ENCODE peak calls at places on chromosome 11, in four cellular contexts. K, N, T and R are unnamed samples.

GRCh38 chr11:93993747-93994146 is 27.4 kb upstream of the HEPHL1 start:
- DNase-seq in K (no peak), N (no peak), T (no peak), R (no peak)

GRCh38 chr11:44680982-44681597 is 45.7 kb upstream of the TSPAN18 start:
- DNase-seq in K (no peak), N (peak; percentile 18), T (no peak), R (peak; percentile 59)

GRCh38 chr11:22884268-22884667 is 24.0 kb upstream of the CCDC179 start:
- DNase-seq in K (peak; percentile 1), N (no peak), T (no peak), R (no peak)

GRCh38 chr11:67691149-67691548 is 16.7 kb upstream of the ALDH3B2 start:
- DNase-seq in K (no peak), N (peak; percentile 39), T (no peak), R (no peak)

GRCh38 chr11:126186708-126187481 is 24.6 kb downstream of the RPUSD4 start:
- DNase-seq in K (no peak), N (peak; percentile 17), T (no peak), R (no peak)

GRCh38 chr11:19187101-19187500 is 14.7 kb downstream of the CSRP3 start:
- DNase-seq in K (peak; percentile 58), N (no peak), T (no peak), R (no peak)

GRCh38 chr11:114066046-114066648 is 6.6 kb downstream of the ZBTB16 start:
- DNase-seq in K (no peak), N (no peak), T (no peak), R (no peak)

GRCh38 chr11:76318744-76319384 is 62.1 kb downstream of the THAP12 start:
- DNase-seq in K (peak; percentile 61), N (peak; percentile 82), T (peak; percentile 68), R (peak; percentile 88)

GRCh38 chr11:112113539-112114457 is 27.1 kb downstream of the SDHD start:
- DNase-seq in K (peak; percentile 69), N (peak; percentile 76), T (no peak), R (no peak)

GRCh38 chr11:10114593-10115404 is 179.2 kb downstream of the SBF2 start:
- DNase-seq in K (no peak), N (no peak), T (no peak), R (no peak)

GRCh38 chr11:128603752-128604472 is 16.6 kb upstream of the ETS1 start:
- DNase-seq in K (no peak), N (peak; percentile 77), T (no peak), R (no peak)
- H2BK120ac ChIP-seq in K (no peak overlapping the region), N (peak overlapping the region; percentile 47), T (no peak overlapping the region), R (no peak overlapping the region)

GRCh38 chr11:107721207-107721606 is 9.4 kb upstream of the SLN start:
- DNase-seq in K (no peak), N (no peak), T (no peak), R (no peak)
- H3K56ac ChIP-seq in K (no peak overlapping the region), N (no peak overlapping the region), T (no peak overlapping the region), R (no peak overlapping the region)

GRCh38 chr11:2172676-2173075 is 1.1 kb upstream of the TH start:
- DNase-seq in K (no peak), N (no peak), T (no peak), R (no peak)

GRCh38 chr11:2173761-2174160 is 2.1 kb upstream of the TH start:
- DNase-seq in K (no peak), N (no peak), T (no peak), R (no peak)

GRCh38 chr11:2169626-2170570 is 1.7 kb downstream of the TH start:
- DNase-seq in K (no peak), N (no peak), T (no peak), R (no peak)

GRCh38 chr11:2173150-2173693 is 1.6 kb upstream of the TH start:
- DNase-seq in K (no peak), N (peak; percentile 28), T (no peak), R (peak; percentile 62)

GRCh38 chr11:2171531-2171930 is at the start of gene TH:
- DNase-seq in K (no peak), N (no peak), T (no peak), R (no peak)
- H2BK120ac ChIP-seq in K (no peak within 1 kb of the TSS), N (no peak within 1 kb of the TSS), T (no peak within 1 kb of the TSS), R (no peak within 1 kb of the TSS)

DNA sequence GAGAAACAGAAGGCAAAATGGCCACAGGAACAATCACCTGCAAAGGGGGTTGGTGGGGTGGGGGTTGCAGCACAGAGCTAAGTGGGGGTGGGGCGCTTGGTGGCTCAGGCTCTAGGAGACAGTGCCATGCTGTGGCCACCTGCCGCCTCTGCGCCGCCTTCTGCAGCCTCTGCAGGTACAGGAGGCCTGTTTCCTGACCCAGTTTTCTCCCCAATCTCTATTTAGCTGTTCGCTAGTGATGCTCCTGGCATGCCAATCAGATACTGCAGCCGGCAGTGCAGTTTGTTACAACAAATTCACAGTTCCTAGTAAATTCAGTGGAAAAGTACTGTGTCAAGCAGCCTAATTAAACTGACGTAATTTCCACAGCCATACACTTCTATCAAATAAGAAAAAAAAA is 106.4 kb downstream of the SERGEF start:
- DNase-seq in K (no peak), N (peak; percentile 74), T (peak; percentile 70), R (peak; percentile 85)
- H3K56ac ChIP-seq in K (no peak overlapping the region), N (no peak overlapping the region), T (no peak overlapping the region), R (no peak overlapping the region)

DNA sequence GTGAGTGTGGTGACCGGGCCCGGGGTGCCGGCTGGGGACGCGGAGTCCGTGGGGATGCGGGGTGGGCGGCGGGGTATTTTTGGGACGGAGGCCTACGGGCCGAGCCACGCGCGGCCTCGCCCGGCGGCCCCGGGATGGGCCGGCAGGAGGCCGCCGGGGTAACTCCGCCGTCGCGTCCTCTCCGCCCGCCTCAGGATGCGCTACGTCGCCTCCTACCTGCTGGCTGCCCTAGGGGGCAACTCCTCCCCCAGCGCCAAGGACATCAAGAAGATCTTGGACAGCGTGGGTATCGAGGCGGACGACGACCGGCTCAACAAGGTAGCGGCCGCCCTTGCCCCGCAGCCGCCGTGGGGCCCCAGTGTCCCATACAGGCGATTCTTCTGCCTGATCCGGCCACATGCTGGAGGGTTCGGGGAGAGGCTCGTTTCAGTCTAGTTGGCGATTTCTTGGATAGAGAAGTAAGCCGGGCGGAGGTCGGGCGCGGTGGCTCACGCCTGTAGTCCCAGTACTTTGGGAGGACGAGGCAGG is 337 bp downstream of the RPLP2 start:
- DNase-seq in K (no peak), N (no peak), T (no peak), R (no peak)
- H2BK120ac ChIP-seq in K (no peak overlapping the region), N (no peak overlapping the region), T (no peak overlapping the region), R (no peak overlapping the region)

DNA sequence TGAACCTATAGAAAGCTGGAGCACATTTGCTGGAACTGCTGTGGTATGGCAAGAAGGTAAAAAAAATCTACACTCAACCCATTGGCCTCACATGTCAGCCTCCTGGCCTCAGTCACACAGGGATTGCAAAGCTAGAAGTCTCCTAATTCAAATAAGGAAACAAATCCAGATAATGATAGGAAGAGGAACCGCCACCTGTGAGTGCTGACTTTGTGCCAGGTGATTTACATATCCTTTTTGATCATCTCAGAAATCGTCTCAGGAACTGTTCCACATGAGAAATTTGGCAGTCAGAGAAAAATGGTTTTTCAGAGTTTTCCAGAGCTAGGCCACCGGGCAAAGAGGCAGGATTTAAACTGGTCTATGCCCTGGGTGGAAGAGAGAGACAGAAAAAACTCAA is 986 bp downstream of the NLRP10 start:
- DNase-seq in K (peak; percentile 23), N (no peak), T (no peak), R (no peak)
- H3K56ac ChIP-seq in K (peak overlapping the region; percentile 68), N (no peak overlapping the region), T (no peak overlapping the region), R (no peak overlapping the region)

GRCh38 chr11:8732748-8733241 is 50.2 kb downstream of the RPL27A start:
- DNase-seq in K (peak; percentile 80), N (peak; percentile 68), T (no peak), R (no peak)
- H2BK120ac ChIP-seq in K (peak overlapping the region; percentile 97), N (no peak overlapping the region), T (no peak overlapping the region), R (no peak overlapping the region)

GRCh38 chr11:134685981-134686380 is 273.9 kb upstream of the B3GAT1 start:
- DNase-seq in K (no peak), N (peak; percentile 31), T (no peak), R (no peak)

GRCh38 chr11:134683860-134684259 is 271.8 kb upstream of the B3GAT1 start:
- DNase-seq in K (no peak), N (no peak), T (no peak), R (no peak)

GRCh38 chr11:134687548-134687947 is 275.5 kb upstream of the B3GAT1 start:
- DNase-seq in K (no peak), N (no peak), T (no peak), R (no peak)

GRCh38 chr11:134684576-134684975 is 272.5 kb upstream of the B3GAT1 start:
- DNase-seq in K (no peak), N (no peak), T (no peak), R (no peak)

GRCh38 chr11:134686418-134686817 is 274.4 kb upstream of the B3GAT1 start:
- DNase-seq in K (no peak), N (peak; percentile 47), T (no peak), R (no peak)
- H3K56ac ChIP-seq in K (no peak overlapping the region), N (no peak overlapping the region), T (no peak overlapping the region), R (no peak overlapping the region)

DNA sequence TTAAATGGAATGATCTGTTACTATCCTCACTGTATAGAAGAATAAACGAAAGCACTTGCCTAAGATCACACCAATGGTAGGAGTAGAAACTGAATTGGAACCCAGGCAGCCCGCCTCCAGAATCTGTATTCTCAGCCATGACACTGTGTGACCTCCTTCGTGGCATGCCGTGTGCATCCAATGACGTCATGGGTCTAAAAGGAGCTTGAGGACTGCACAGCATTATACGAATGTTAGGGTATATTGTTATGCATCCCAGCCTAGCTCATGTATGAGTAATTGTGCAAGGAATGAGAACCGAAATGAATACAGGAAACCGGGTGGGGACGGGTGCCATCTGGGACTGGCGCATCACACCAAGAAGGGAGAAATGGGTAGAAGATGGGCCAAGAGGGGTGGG is 12.3 kb upstream of the IGSF9B start:
- DNase-seq in K (no peak), N (no peak), T (no peak), R (no peak)
- H2BK120ac ChIP-seq in K (no peak overlapping the region), N (no peak overlapping the region), T (no peak overlapping the region), R (no peak overlapping the region)